ENCODE peak calls at places on chromosome 18, in six cellular contexts. One of them, this sample, is unnamed.

GRCh38 chr18:9062418-9062751 is 40.1 kb upstream of the NDUFV2 start:
- DNase-seq in IMR-90: no peak
- DNase-seq in pancreas: no peak
- DNase-seq in endothelial cell of umbilical vein: no peak
- DNase-seq in GM06990: peak
- DNase-seq in right atrium auricular region: no peak
- DNase-seq in this sample: no peak

GRCh38 chr18:23540867-23541266 is 37.6 kb downstream of the RMC1 start:
- DNase-seq in endothelial cell of umbilical vein: no peak
- DNase-seq in GM06990: no peak
- DNase-seq in IMR-90: peak
- DNase-seq in pancreas: no peak
- DNase-seq in right atrium auricular region: no peak
- DNase-seq in this sample: no peak

GRCh38 chr18:73232933-73233332 is 365.1 kb upstream of the NETO1 start:
- DNase-seq in endothelial cell of umbilical vein: no peak
- DNase-seq in right atrium auricular region: no peak
- DNase-seq in GM06990: no peak
- DNase-seq in pancreas: no peak
- DNase-seq in IMR-90: no peak
- DNase-seq in this sample: no peak

GRCh38 chr18:36284671-36285295 is 12.7 kb upstream of the FHOD3 start:
- DNase-seq in GM06990: no peak
- DNase-seq in pancreas: no peak
- DNase-seq in IMR-90: peak
- DNase-seq in endothelial cell of umbilical vein: peak
- DNase-seq in right atrium auricular region: no peak
- DNase-seq in this sample: no peak

GRCh38 chr18:2878656-2879330 is 32.0 kb downstream of the EMILIN2 start:
- DNase-seq in IMR-90: no peak
- DNase-seq in pancreas: no peak
- DNase-seq in right atrium auricular region: no peak
- DNase-seq in GM06990: no peak
- DNase-seq in endothelial cell of umbilical vein: no peak
- DNase-seq in this sample: no peak

GRCh38 chr18:3604626-3605408 is 154.8 kb downstream of the TGIF1 start:
- DNase-seq in GM06990: no peak
- DNase-seq in IMR-90: peak
- DNase-seq in pancreas: no peak
- DNase-seq in endothelial cell of umbilical vein: peak
- DNase-seq in right atrium auricular region: peak
- DNase-seq in this sample: no peak

GRCh38 chr18:67266591-67267237 is 249.8 kb downstream of the DSEL start:
- DNase-seq in GM06990: no peak
- DNase-seq in pancreas: no peak
- DNase-seq in endothelial cell of umbilical vein: peak
- DNase-seq in IMR-90: peak
- DNase-seq in right atrium auricular region: no peak
- DNase-seq in this sample: no peak

GRCh38 chr18:35005963-35006577 is 35.1 kb upstream of the MAPRE2 start:
- DNase-seq in GM06990: no peak
- DNase-seq in pancreas: no peak
- DNase-seq in endothelial cell of umbilical vein: peak
- DNase-seq in IMR-90: peak
- DNase-seq in right atrium auricular region: no peak
- DNase-seq in this sample: peak

GRCh38 chr18:35507192-35507591 is 9.4 kb upstream of the INO80C start:
- DNase-seq in right atrium auricular region: peak
- DNase-seq in endothelial cell of umbilical vein: no peak
- DNase-seq in pancreas: no peak
- DNase-seq in GM06990: no peak
- DNase-seq in IMR-90: no peak
- DNase-seq in this sample: no peak

GRCh38 chr18:49189772-49190171 is 239.0 kb upstream of the SMAD7 start:
- DNase-seq in endothelial cell of umbilical vein: no peak
- DNase-seq in pancreas: no peak
- DNase-seq in right atrium auricular region: no peak
- DNase-seq in IMR-90: no peak
- DNase-seq in GM06990: no peak
- DNase-seq in this sample: no peak

GRCh38 chr18:67705748-67706147 is 189.2 kb upstream of the DSEL start:
- DNase-seq in pancreas: no peak
- DNase-seq in GM06990: no peak
- DNase-seq in IMR-90: no peak
- DNase-seq in endothelial cell of umbilical vein: no peak
- DNase-seq in right atrium auricular region: no peak
- DNase-seq in this sample: no peak

GRCh38 chr18:80023173-80023572 is 11.1 kb upstream of the RBFA start:
- DNase-seq in endothelial cell of umbilical vein: no peak
- DNase-seq in GM06990: no peak
- DNase-seq in IMR-90: no peak
- DNase-seq in pancreas: no peak
- DNase-seq in right atrium auricular region: no peak
- DNase-seq in this sample: no peak

GRCh38 chr18:79798346-79798998 is 734 bp downstream of the KCNG2 start:
- DNase-seq in endothelial cell of umbilical vein: no peak
- DNase-seq in IMR-90: no peak
- DNase-seq in pancreas: no peak
- DNase-seq in right atrium auricular region: no peak
- DNase-seq in GM06990: no peak
- DNase-seq in this sample: peak

GRCh38 chr18:36693931-36694661 is 134.7 kb downstream of the TPGS2 start:
- DNase-seq in IMR-90: peak
- DNase-seq in right atrium auricular region: no peak
- DNase-seq in GM06990: no peak
- DNase-seq in endothelial cell of umbilical vein: no peak
- DNase-seq in pancreas: no peak
- DNase-seq in this sample: no peak

GRCh38 chr18:69400976-69401474 is 337 bp downstream of the DOK6 start:
- DNase-seq in endothelial cell of umbilical vein: peak
- DNase-seq in IMR-90: peak
- DNase-seq in GM06990: no peak
- DNase-seq in right atrium auricular region: no peak
- DNase-seq in pancreas: no peak
- DNase-seq in this sample: peak

GRCh38 chr18:22032392-22032961 is 136.9 kb upstream of the GATA6 start:
- DNase-seq in endothelial cell of umbilical vein: peak
- DNase-seq in pancreas: no peak
- DNase-seq in GM06990: no peak
- DNase-seq in right atrium auricular region: no peak
- DNase-seq in IMR-90: peak
- DNase-seq in this sample: peak

GRCh38 chr18:9730786-9731185 is 22.7 kb downstream of the RAB31 start:
- DNase-seq in IMR-90: no peak
- DNase-seq in GM06990: no peak
- DNase-seq in endothelial cell of umbilical vein: no peak
- DNase-seq in pancreas: no peak
- DNase-seq in right atrium auricular region: no peak
- DNase-seq in this sample: no peak

GRCh38 chr18:78518805-78519204 is 460.8 kb upstream of the SALL3 start:
- DNase-seq in pancreas: no peak
- DNase-seq in right atrium auricular region: no peak
- DNase-seq in endothelial cell of umbilical vein: no peak
- DNase-seq in IMR-90: no peak
- DNase-seq in GM06990: no peak
- DNase-seq in this sample: no peak

GRCh38 chr18:80136679-80137078 is 27.6 kb downstream of the ADNP2 start:
- DNase-seq in endothelial cell of umbilical vein: no peak
- DNase-seq in IMR-90: no peak
- DNase-seq in pancreas: no peak
- DNase-seq in GM06990: no peak
- DNase-seq in right atrium auricular region: no peak
- DNase-seq in this sample: peak

GRCh38 chr18:8747440-8747937 is 42.1 kb downstream of the MTCL1 start:
- DNase-seq in IMR-90: peak
- DNase-seq in pancreas: no peak
- DNase-seq in GM06990: no peak
- DNase-seq in endothelial cell of umbilical vein: peak
- DNase-seq in right atrium auricular region: peak
- DNase-seq in this sample: peak

GRCh38 chr18:50192903-50193795 is 1.8 kb downstream of the MYO5B start:
- DNase-seq in IMR-90: no peak
- DNase-seq in GM06990: no peak
- DNase-seq in right atrium auricular region: no peak
- DNase-seq in pancreas: peak
- DNase-seq in endothelial cell of umbilical vein: no peak
- DNase-seq in this sample: peak

GRCh38 chr18:63213331-63213900 is 106.2 kb downstream of the BCL2 start:
- DNase-seq in IMR-90: no peak
- DNase-seq in pancreas: no peak
- DNase-seq in endothelial cell of umbilical vein: no peak
- DNase-seq in right atrium auricular region: no peak
- DNase-seq in GM06990: no peak
- DNase-seq in this sample: no peak

GRCh38 chr18:8800041-8800441 is 94.7 kb downstream of the MTCL1 start:
- DNase-seq in right atrium auricular region: no peak
- DNase-seq in GM06990: no peak
- DNase-seq in pancreas: peak
- DNase-seq in IMR-90: peak
- DNase-seq in endothelial cell of umbilical vein: no peak
- DNase-seq in this sample: peak

GRCh38 chr18:7038330-7038846 is 79.2 kb downstream of the LAMA1 start:
- DNase-seq in GM06990: no peak
- DNase-seq in endothelial cell of umbilical vein: peak
- DNase-seq in pancreas: peak
- DNase-seq in right atrium auricular region: peak
- DNase-seq in IMR-90: peak
- DNase-seq in this sample: peak

GRCh38 chr18:6729247-6730091 is at the start of gene ARHGAP28:
- DNase-seq in GM06990: peak
- DNase-seq in endothelial cell of umbilical vein: peak
- DNase-seq in IMR-90: peak
- DNase-seq in right atrium auricular region: peak
- DNase-seq in pancreas: peak
- DNase-seq in this sample: peak

GRCh38 chr18:47594621-47595086 is 335.8 kb downstream of the SMAD2 start:
- DNase-seq in endothelial cell of umbilical vein: no peak
- DNase-seq in IMR-90: no peak
- DNase-seq in GM06990: no peak
- DNase-seq in right atrium auricular region: no peak
- DNase-seq in pancreas: no peak
- DNase-seq in this sample: no peak

GRCh38 chr18:45664824-45665763 is 49.8 kb downstream of the SLC14A2 start:
- DNase-seq in endothelial cell of umbilical vein: peak
- DNase-seq in pancreas: no peak
- DNase-seq in IMR-90: peak
- DNase-seq in right atrium auricular region: peak
- DNase-seq in GM06990: no peak
- DNase-seq in this sample: peak
- TF ChIP-seq CTCF in endothelial cell of umbilical vein: peak
- TF ChIP-seq CTCF in pancreas: peak
- TF ChIP-seq CTCF in IMR-90: peak
- TF ChIP-seq CTCF in right atrium auricular region: peak
- TF ChIP-seq CTCF in GM06990: peak
- TF ChIP-seq CTCF in this sample: peak

DNA sequence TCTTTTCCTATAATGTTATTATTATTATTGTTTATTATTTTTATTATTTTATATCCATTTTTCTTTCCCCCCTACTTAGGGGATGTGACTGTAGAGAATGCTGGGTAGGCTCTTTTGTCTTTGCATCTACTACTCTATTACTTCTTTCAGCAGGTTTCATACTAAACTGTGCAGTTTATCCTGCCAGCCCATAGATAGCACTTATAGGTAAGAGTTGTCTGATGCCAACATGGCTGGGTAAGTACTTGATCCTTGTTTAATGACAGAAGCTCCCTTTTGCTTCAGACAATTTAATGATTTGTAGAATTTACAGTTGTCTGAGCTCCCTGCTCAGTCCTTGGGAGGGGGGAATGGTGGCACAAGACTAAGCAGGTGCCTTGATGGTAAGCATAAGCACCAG is 262.9 kb upstream of the CDH2 start:
- DNase-seq in pancreas: no peak
- DNase-seq in endothelial cell of umbilical vein: no peak
- DNase-seq in right atrium auricular region: no peak
- DNase-seq in GM06990: no peak
- DNase-seq in IMR-90: no peak
- DNase-seq in this sample: no peak
- TF ChIP-seq CTCF in pancreas: no peak
- TF ChIP-seq CTCF in endothelial cell of umbilical vein: no peak
- TF ChIP-seq CTCF in right atrium auricular region: no peak
- TF ChIP-seq CTCF in GM06990: peak
- TF ChIP-seq CTCF in IMR-90: no peak
- TF ChIP-seq CTCF in this sample: no peak

DNA sequence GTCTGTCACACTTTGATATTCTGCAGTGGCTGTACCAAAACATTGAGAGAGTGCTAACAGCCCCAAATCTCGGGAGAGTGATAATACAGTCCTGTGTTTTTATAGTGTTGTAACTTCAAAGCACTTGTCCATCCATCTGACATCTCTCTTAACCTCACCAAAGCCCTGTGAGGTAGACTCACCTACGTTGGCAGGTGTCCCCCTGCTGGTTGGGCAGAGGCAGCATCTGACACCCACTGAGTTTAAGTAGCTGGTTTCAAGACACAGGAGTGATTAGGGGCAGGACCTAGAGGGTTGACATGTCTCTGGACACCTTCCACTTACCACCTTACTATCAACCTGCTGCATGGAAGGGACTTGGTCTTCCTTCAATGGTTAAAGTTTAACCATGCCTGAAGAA is 22.9 kb downstream of the COLEC12 start:
- DNase-seq in right atrium auricular region: no peak
- DNase-seq in endothelial cell of umbilical vein: no peak
- DNase-seq in GM06990: no peak
- DNase-seq in IMR-90: no peak
- DNase-seq in pancreas: peak
- DNase-seq in this sample: no peak
- TF ChIP-seq CTCF in right atrium auricular region: no peak
- TF ChIP-seq CTCF in endothelial cell of umbilical vein: peak
- TF ChIP-seq CTCF in GM06990: peak
- TF ChIP-seq CTCF in IMR-90: no peak
- TF ChIP-seq CTCF in pancreas: peak
- TF ChIP-seq CTCF in this sample: peak

GRCh38 chr18:28637897-28638296 is 461.0 kb upstream of the CDH2 start:
- DNase-seq in pancreas: no peak
- DNase-seq in right atrium auricular region: no peak
- DNase-seq in GM06990: no peak
- DNase-seq in endothelial cell of umbilical vein: peak
- DNase-seq in IMR-90: no peak
- DNase-seq in this sample: no peak
- TF ChIP-seq CTCF in pancreas: no peak
- TF ChIP-seq CTCF in right atrium auricular region: no peak
- TF ChIP-seq CTCF in GM06990: no peak
- TF ChIP-seq CTCF in endothelial cell of umbilical vein: no peak
- TF ChIP-seq CTCF in IMR-90: no peak
- TF ChIP-seq CTCF in this sample: no peak

This sample was measured in osteoblast.